ENCODE peak calls at places on chromosomes 5 and 9, in ten cellular contexts. Q is epithelial cell of proximal tubule; H is T-helper 1 cell; U is activated T-cell treated with anti-CD3 and anti-CD28 coated beads, Interleukin-2, amount 50 U/mL, for 72 hours; O is stimulated activated CD4-positive, alpha-beta T cell treated with anti-CD3 and anti-CD28 coated beads, Interleukin-1b, Interleukin-23, amount 100 ng/mL, for 4 hours; I is stimulated activated naive CD4-positive, alpha-beta T cell; B is adrenal gland; J is memory B cell; Z is stromal cell of bone marrow; A is activated CD8-positive, alpha-beta T cell treated with anti-CD3 and anti-CD28 coated beads, Interleukin-2, amount 10 ng/mL, durations not matched to agents 7 days and 5 days. Y is an unnamed sample.

GRCh38 chr9:108687360-108687981 is 168.3 kb downstream of the ACTL7B start:
- DNase-seq in U (no peak), Q (no peak), J (no peak), B (no peak), O (no peak), H (no peak), A (no peak), Z (peak), I (no peak), Y (no peak)

GRCh38 chr5:160398806-160399205 is 1.0 kb downstream of the FAM200C start:
- DNase-seq in J (no peak), B (no peak), O (no peak), I (no peak), H (no peak), Q (no peak), A (no peak), Z (no peak), U (no peak), Y (no peak)

GRCh38 chr5:112434650-112435049 is 15.6 kb upstream of the EPB41L4A start:
- DNase-seq in O (no peak), B (no peak), Z (no peak), I (no peak), Q (no peak), J (no peak), U (no peak), A (no peak), H (no peak), Y (no peak)

GRCh38 chr5:80820685-80821084 is 139.5 kb upstream of the RASGRF2 start:
- DNase-seq in H (no peak), A (no peak), I (no peak), B (no peak), J (no peak), Q (no peak), O (no peak), U (no peak), Z (no peak), Y (no peak)

GRCh38 chr5:141330299-141331080 is at the start of gene PCDHGA1:
- DNase-seq in B (no peak), O (no peak), A (peak), U (peak), I (no peak), H (no peak), J (no peak), Z (no peak), Q (no peak), Y (peak)

GRCh38 chr9:36991516-36992134 is 42.4 kb downstream of the PAX5 start:
- DNase-seq in H (no peak), Q (no peak), A (peak), B (no peak), J (peak), O (peak), U (peak), I (no peak), Z (no peak), Y (no peak)

GRCh38 chr9:127004946-127005769 is 90.6 kb downstream of the RALGPS1 start:
- DNase-seq in U (peak), A (peak), Z (peak), O (peak), B (peak), J (no peak), Q (peak), H (peak), I (peak), Y (peak)

GRCh38 chr5:142170254-142170953 is 61.8 kb downstream of the NDFIP1 start:
- DNase-seq in I (no peak), B (no peak), U (no peak), J (no peak), A (no peak), O (no peak), Q (no peak), H (no peak), Z (no peak), Y (no peak)

GRCh38 chr9:20618361-20618799 is 3.9 kb downstream of the MLLT3 start:
- DNase-seq in Q (no peak), U (no peak), A (no peak), Z (peak), I (no peak), J (no peak), H (no peak), B (peak), O (no peak), Y (no peak)

GRCh38 chr9:127583605-127584053 is 28.4 kb upstream of the STXBP1 start:
- DNase-seq in H (no peak), Z (no peak), B (no peak), A (no peak), Q (no peak), I (no peak), J (no peak), O (no peak), U (no peak), Y (no peak)

GRCh38 chr9:132538071-132538470 is 44.3 kb upstream of the BARHL1 start:
- DNase-seq in I (no peak), U (no peak), Q (peak), O (no peak), Z (no peak), J (no peak), B (no peak), H (no peak), A (no peak), Y (no peak)

GRCh38 chr5:1524481-1524798 is 680 bp upstream of the LPCAT1 start:
- DNase-seq in I (no peak), A (no peak), H (no peak), U (no peak), Z (no peak), Q (no peak), J (no peak), B (no peak), O (no peak), Y (no peak)

GRCh38 chr9:123373941-123374340 is 17.9 kb downstream of the CRB2 start:
- DNase-seq in H (no peak), A (no peak), U (no peak), Q (no peak), Z (no peak), B (no peak), I (no peak), O (no peak), J (no peak), Y (no peak)

GRCh38 chr5:178989311-178989710 is 5.8 kb downstream of the GRM6 start:
- DNase-seq in U (no peak), Q (no peak), O (no peak), Z (no peak), B (no peak), H (no peak), J (no peak), I (no peak), A (no peak), Y (no peak)